ENCODE peak calls at places on chromosomes 16 and 17, in ten cellular contexts. H is NCI-H460; F is AG09319; X is AG04450; N is activated CD8-positive, alpha-beta memory T cell treated with anti-CD3 and anti-CD28 coated beads for 1 hour; W is SW 1271; V is activated effector memory CD4-positive, alpha-beta T cell treated with Interleukin-2 at 50 U/mL for 16 hours; T is lung; K is ELF-1; J is left cardiac atrium. B is an unnamed sample.

GRCh38 chr16:11296351-11296705 is 15.2 kb upstream of the PRM1 start:
- DNase-seq in H (no peak), F (no peak), X (no peak), N (no peak), W (no peak), V (no peak), T (no peak), K (no peak), J (no peak), B (no peak)

GRCh38 chr16:533391-534088 is 6.0 kb downstream of the CAPN15 start:
- DNase-seq in H (no peak), F (no peak), X (no peak), N (no peak), W (no peak), V (no peak), T (no peak), K (peak; percentile 60), J (no peak), B (no peak)

GRCh38 chr17:81468111-81468764 is 44.4 kb downstream of the ACTG1 start:
- DNase-seq in H (no peak), F (no peak), X (no peak), N (no peak), W (no peak), V (no peak), T (no peak), K (no peak), J (no peak), B (no peak)

GRCh38 chr16:53356478-53357207 is 77.6 kb upstream of the RBL2 start:
- DNase-seq in H (no peak), F (no peak), X (no peak), N (no peak), W (no peak), V (no peak), T (no peak), K (peak; percentile 14), J (no peak), B (no peak)

GRCh38 chr17:76569607-76570279 is 15.9 kb downstream of the ST6GALNAC2 start:
- DNase-seq in H (no peak), F (no peak), X (no peak), N (no peak), W (no peak), V (no peak), T (no peak), K (peak; percentile 26), J (peak; percentile 68), B (no peak)

GRCh38 chr17:36705651-36706436 is 104.5 kb downstream of the MRM1 start:
- DNase-seq in H (peak; percentile 36), F (no peak), X (no peak), N (no peak), W (peak; percentile 40), V (peak; percentile 34), T (peak; percentile 38), K (peak; percentile 64), J (no peak), B (peak; percentile 52)

GRCh38 chr16:84730406-84731106 is 30.8 kb downstream of the USP10 start:
- DNase-seq in H (peak; percentile 70), F (peak; percentile 67), X (peak; percentile 83), N (no peak), W (peak; percentile 93), V (no peak), T (peak; percentile 70), K (peak; percentile 54), J (peak; percentile 69), B (peak; percentile 90)

GRCh38 chr16:11152205-11152604 is 103.8 kb downstream of the SOCS1 start:
- DNase-seq in H (no peak), F (no peak), X (no peak), N (no peak), W (no peak), V (no peak), T (no peak), K (no peak), J (no peak), B (no peak)

GRCh38 chr17:31579265-31579664 is 187.8 kb downstream of the RAB11FIP4 start:
- DNase-seq in H (no peak), F (no peak), X (no peak), N (no peak), W (no peak), V (no peak), T (no peak), K (peak; percentile 40), J (no peak), B (peak; percentile 76)

GRCh38 chr16:11727945-11728543 is 14.6 kb downstream of the TXNDC11 start:
- DNase-seq in H (no peak), F (no peak), X (no peak), N (no peak), W (no peak), V (no peak), T (no peak), K (no peak), J (no peak), B (no peak)